ENCODE peak calls at places on chromosomes 5 and 9, in four cellular contexts. One of them, this sample, is unnamed.

GRCh38 chr5:113719549-113719948 is 206.1 kb downstream of the YTHDC2 start:
- DNase-seq in HepG2: no peak
- DNase-seq in GM12878: no peak
- DNase-seq in A549: no peak
- DNase-seq in this sample: no peak

GRCh38 chr5:50325237-50325832 is 115.8 kb downstream of the EMB start:
- DNase-seq in GM12878: no peak
- DNase-seq in A549: peak; percentile 19
- DNase-seq in HepG2: no peak
- DNase-seq in this sample: peak; percentile 28

GRCh38 chr5:50856720-50857119 is 190.3 kb downstream of the PARP8 start:
- DNase-seq in A549: no peak
- DNase-seq in HepG2: no peak
- DNase-seq in GM12878: peak; percentile 20
- DNase-seq in this sample: no peak

GRCh38 chr5:173175523-173175922 is 31.2 kb downstream of the BNIP1 start:
- DNase-seq in A549: no peak
- DNase-seq in GM12878: no peak
- DNase-seq in HepG2: no peak
- DNase-seq in this sample: no peak

GRCh38 chr5:111278824-111279504 is 54.8 kb downstream of the CAMK4 start:
- DNase-seq in A549: peak; percentile 58
- DNase-seq in GM12878: peak; percentile 33
- DNase-seq in HepG2: peak; percentile 45
- DNase-seq in this sample: no peak

GRCh38 chr9:2727966-2728613 is 10.8 kb downstream of the KCNV2 start:
- DNase-seq in A549: peak; percentile 69
- DNase-seq in GM12878: peak; percentile 61
- DNase-seq in HepG2: peak; percentile 58
- DNase-seq in this sample: peak; percentile 71

GRCh38 chr9:114898741-114899140 is 31.6 kb downstream of the TNFSF8 start:
- DNase-seq in A549: no peak
- DNase-seq in HepG2: no peak
- DNase-seq in GM12878: no peak
- DNase-seq in this sample: no peak

GRCh38 chr5:96384353-96384752 is 48.7 kb downstream of the PCSK1 start:
- DNase-seq in HepG2: peak; percentile 5
- DNase-seq in A549: peak; percentile 50
- DNase-seq in GM12878: no peak
- DNase-seq in this sample: peak; percentile 67

GRCh38 chr9:38038307-38039089 is 30.5 kb downstream of the SHB start:
- DNase-seq in HepG2: no peak
- DNase-seq in GM12878: no peak
- DNase-seq in A549: no peak
- DNase-seq in this sample: no peak

GRCh38 chr5:11863920-11864319 is 40.3 kb downstream of the CTNND2 start:
- DNase-seq in A549: no peak
- DNase-seq in GM12878: no peak
- DNase-seq in HepG2: no peak
- DNase-seq in this sample: no peak

GRCh38 chr9:25939116-25939515 is 260.9 kb upstream of the TUSC1 start:
- DNase-seq in A549: no peak
- DNase-seq in HepG2: no peak
- DNase-seq in GM12878: no peak
- DNase-seq in this sample: no peak

GRCh38 chr9:114280636-114281315 is 42.1 kb upstream of the ORM1 start:
- DNase-seq in HepG2: no peak
- DNase-seq in A549: no peak
- DNase-seq in GM12878: no peak
- DNase-seq in this sample: peak; percentile 34

GRCh38 chr5:123429993-123430392 is 6.8 kb upstream of the CEP120 start:
- DNase-seq in HepG2: peak; percentile 44
- DNase-seq in A549: peak; percentile 68
- DNase-seq in GM12878: no peak
- DNase-seq in this sample: peak; percentile 94

GRCh38 chr9:90020277-90020871 is 415.6 kb downstream of the GADD45G start:
- DNase-seq in HepG2: no peak
- DNase-seq in GM12878: no peak
- DNase-seq in A549: no peak
- DNase-seq in this sample: no peak

GRCh38 chr9:128149951-128150593 is 819 bp downstream of the LCN2 start:
- DNase-seq in GM12878: no peak
- DNase-seq in HepG2: no peak
- DNase-seq in A549: no peak
- DNase-seq in this sample: no peak

GRCh38 chr9:121885345-121885901 is 207.7 kb downstream of the TTLL11 start:
- DNase-seq in A549: no peak
- DNase-seq in HepG2: no peak
- DNase-seq in GM12878: no peak
- DNase-seq in this sample: peak; percentile 86

GRCh38 chr9:124392855-124393460 is 22.3 kb downstream of the PSMB7 start:
- DNase-seq in A549: peak; percentile 87
- DNase-seq in GM12878: no peak
- DNase-seq in HepG2: no peak
- DNase-seq in this sample: peak; percentile 95

GRCh38 chr5:130278136-130278535 is 373.9 kb downstream of the CHSY3 start:
- DNase-seq in HepG2: no peak
- DNase-seq in A549: no peak
- DNase-seq in GM12878: no peak
- DNase-seq in this sample: no peak

GRCh38 chr9:34485822-34486221 is 27.2 kb downstream of the DNAI1 start:
- DNase-seq in GM12878: no peak
- DNase-seq in A549: no peak
- DNase-seq in HepG2: no peak
- DNase-seq in this sample: no peak

GRCh38 chr5:179262126-179262920 is 82.9 kb downstream of the ADAMTS2 start:
- DNase-seq in GM12878: no peak
- DNase-seq in A549: no peak
- DNase-seq in HepG2: no peak
- DNase-seq in this sample: no peak

GRCh38 chr9:76530458-76531100 is 71.6 kb downstream of the GCNT1 start:
- DNase-seq in HepG2: no peak
- DNase-seq in GM12878: no peak
- DNase-seq in A549: no peak
- DNase-seq in this sample: peak; percentile 16

GRCh38 chr5:111589320-111589719 is 77.0 kb upstream of the STARD4 start:
- DNase-seq in A549: no peak
- DNase-seq in GM12878: no peak
- DNase-seq in HepG2: no peak
- DNase-seq in this sample: no peak

GRCh38 chr5:178086266-178086665 is 27.1 kb upstream of the N4BP3 start:
- DNase-seq in HepG2: no peak
- DNase-seq in A549: no peak
- DNase-seq in GM12878: no peak
- DNase-seq in this sample: no peak

GRCh38 chr9:136762221-136762691 is 2.1 kb downstream of the LCN15 start:
- DNase-seq in A549: no peak
- DNase-seq in HepG2: no peak
- DNase-seq in GM12878: no peak
- DNase-seq in this sample: no peak

GRCh38 chr5:4480528-4481404 is 659.4 kb upstream of the ADAMTS16 start:
- DNase-seq in A549: no peak
- DNase-seq in GM12878: no peak
- DNase-seq in HepG2: no peak
- DNase-seq in this sample: no peak

GRCh38 chr5:28685794-28686193 is 1647.4 kb upstream of the CDH9 start:
- DNase-seq in GM12878: no peak
- DNase-seq in HepG2: no peak
- DNase-seq in A549: no peak
- DNase-seq in this sample: no peak
- TF ChIP-seq SMC3 in GM12878: no peak
- TF ChIP-seq SMC3 in HepG2: no peak
- TF ChIP-seq SMC3 in A549: no peak
- TF ChIP-seq SMC3 in this sample: no peak

GRCh38 chr5:150256416-150257064 is 33.0 kb downstream of the CAMK2A start:
- DNase-seq in HepG2: peak; percentile 34
- DNase-seq in A549: no peak
- DNase-seq in GM12878: no peak
- DNase-seq in this sample: no peak
- TF ChIP-seq SMC3 in HepG2: peak; percentile 17
- TF ChIP-seq SMC3 in A549: no peak
- TF ChIP-seq SMC3 in GM12878: no peak
- TF ChIP-seq SMC3 in this sample: no peak

GRCh38 chr5:100270323-100270771 is 264.8 kb upstream of the FAM174A start:
- DNase-seq in GM12878: no peak
- DNase-seq in A549: no peak
- DNase-seq in HepG2: no peak
- DNase-seq in this sample: no peak
- TF ChIP-seq SMC3 in GM12878: no peak
- TF ChIP-seq SMC3 in A549: no peak
- TF ChIP-seq SMC3 in HepG2: no peak
- TF ChIP-seq SMC3 in this sample: no peak

GRCh38 chr5:43007246-43007910 is 32.7 kb downstream of the ANXA2R start:
- DNase-seq in GM12878: no peak
- DNase-seq in HepG2: peak; percentile 75
- DNase-seq in A549: peak; percentile 94
- DNase-seq in this sample: peak; percentile 91
- TF ChIP-seq SMC3 in GM12878: no peak
- TF ChIP-seq SMC3 in HepG2: no peak
- TF ChIP-seq SMC3 in A549: no peak
- TF ChIP-seq SMC3 in this sample: no peak

This sample was measured in IMR-90.